ENCODE peak calls at places on chromosome 2, in seven cellular contexts. Q is heart right ventricle, H is transverse colon, K is fibroblast of lung, A is esophagus squamous epithelium, P is A549, M is GM23338. Z is an unnamed sample.

GRCh38 chr2:144357623-144358400 is 162.1 kb downstream of the ZEB2 start:
- DNase-seq in Q (peak; percentile 20), H (no peak), K (peak; percentile 99), A (no peak), P (peak; percentile 57), M (no peak), Z (no peak)

GRCh38 chr2:233129351-233129978 is 69.3 kb downstream of the INPP5D start:
- DNase-seq in H (no peak), M (peak; percentile 76), P (peak; percentile 21), K (no peak), A (no peak), Q (no peak), Z (no peak)

GRCh38 chr2:8984152-8984551 is 19.3 kb downstream of the MBOAT2 start:
- DNase-seq in H (no peak), P (no peak), Q (no peak), A (no peak), M (no peak), K (peak; percentile 48), Z (no peak)

GRCh38 chr2:235381261-235381912 is 112.5 kb upstream of the AGAP1 start:
- DNase-seq in H (no peak), A (no peak), K (peak; percentile 48), M (no peak), Q (no peak), P (no peak), Z (no peak)

GRCh38 chr2:28423856-28424605 is 31.4 kb downstream of the FOSL2 start:
- DNase-seq in M (no peak), K (peak; percentile 62), A (no peak), Q (no peak), P (no peak), H (peak; percentile 48), Z (no peak)

GRCh38 chr2:197674060-197674459 is 1.3 kb downstream of the RFTN2 start:
- DNase-seq in A (no peak), Q (no peak), K (no peak), H (no peak), M (no peak), P (no peak), Z (no peak)

GRCh38 chr2:11133936-11134320 is 21.3 kb upstream of the SLC66A3 start:
- DNase-seq in P (no peak), A (no peak), H (no peak), M (no peak), K (no peak), Q (no peak), Z (no peak)

GRCh38 chr2:46977899-46978298 is 62.3 kb upstream of the MCFD2 start:
- DNase-seq in Q (no peak), K (no peak), H (peak; percentile 37), A (no peak), P (no peak), M (no peak), Z (no peak)

GRCh38 chr2:28956415-28956826 is 24.7 kb upstream of the TOGARAM2 start:
- DNase-seq in M (peak; percentile 89), H (no peak), K (peak; percentile 32), A (no peak), P (no peak), Q (no peak), Z (no peak)

GRCh38 chr2:208466133-208466919 is 59.7 kb downstream of the PTH2R start:
- DNase-seq in P (peak; percentile 24), A (no peak), K (peak; percentile 1), M (peak; percentile 90), H (no peak), Q (no peak), Z (peak; percentile 30)

GRCh38 chr2:12361506-12361905 is 355.2 kb upstream of the TRIB2 start:
- DNase-seq in Q (no peak), M (no peak), P (no peak), H (no peak), A (no peak), K (peak; percentile 10), Z (no peak)

GRCh38 chr2:101801496-101801895 is 104.0 kb downstream of the MAP4K4 start:
- DNase-seq in M (no peak), P (no peak), K (no peak), A (no peak), H (no peak), Q (no peak), Z (no peak)

GRCh38 chr2:241894056-241894641 is 24.6 kb downstream of the RTP5 start:
- DNase-seq in P (no peak), H (no peak), M (no peak), A (no peak), Q (no peak), K (no peak), Z (peak; percentile 16)

GRCh38 chr2:189661957-189662321 is 680 bp downstream of the ASNSD1 start:
- DNase-seq in P (no peak), Q (no peak), H (no peak), A (no peak), M (peak; percentile 13), K (no peak), Z (no peak)

GRCh38 chr2:47002480-47003381 is 87.1 kb upstream of the MCFD2 start:
- DNase-seq in H (no peak), Q (no peak), A (no peak), P (no peak), M (peak; percentile 47), K (peak; percentile 35), Z (peak; percentile 66)

GRCh38 chr2:7427293-7428060 is 510.3 kb downstream of the RNF144A start:
- DNase-seq in A (no peak), Q (peak; percentile 52), M (peak; percentile 90), P (peak; percentile 41), K (peak; percentile 33), H (no peak), Z (peak; percentile 25)

GRCh38 chr2:142722569-142722968 is 154.9 kb upstream of the KYNU start:
- DNase-seq in H (no peak), P (no peak), A (no peak), Q (no peak), K (peak; percentile 71), M (no peak), Z (no peak)

GRCh38 chr2:231614559-231615057 is 21.9 kb downstream of the TEX44 start:
- DNase-seq in K (no peak), P (no peak), A (no peak), M (no peak), H (no peak), Q (peak; percentile 65), Z (no peak)

GRCh38 chr2:171307560-171307959 is 126.2 kb downstream of the METTL8 start:
- DNase-seq in K (no peak), Q (no peak), H (no peak), P (no peak), A (no peak), M (no peak), Z (no peak)

GRCh38 chr2:56118474-56118873 is 65.3 kb upstream of the CCDC85A start:
- DNase-seq in K (no peak), Q (no peak), A (no peak), P (no peak), H (no peak), M (peak; percentile 53), Z (no peak)

GRCh38 chr2:235055891-235056516 is 104.2 kb downstream of the SH3BP4 start:
- DNase-seq in A (no peak), H (no peak), Q (no peak), K (no peak), M (peak; percentile 82), P (peak; percentile 77), Z (no peak)

GRCh38 chr2:144648837-144649485 is 129.0 kb upstream of the ZEB2 start:
- DNase-seq in H (no peak), M (peak; percentile 76), Q (no peak), P (no peak), A (no peak), K (no peak), Z (no peak)

GRCh38 chr2:71277536-71278103 is 50.7 kb upstream of the PAIP2B start:
- DNase-seq in H (peak; percentile 27), A (no peak), P (peak; percentile 75), K (peak; percentile 26), Q (peak; percentile 67), M (peak; percentile 82), Z (no peak)

GRCh38 chr2:3527886-3528785 is 8.8 kb upstream of the ADI1 start:
- DNase-seq in M (peak; percentile 38), Q (no peak), H (no peak), A (no peak), P (no peak), K (no peak), Z (no peak)

GRCh38 chr2:232273903-232274598 is 104.5 kb upstream of the ALPP start:
- DNase-seq in K (no peak), M (no peak), P (no peak), A (no peak), Q (no peak), H (no peak), Z (no peak)

DNA sequence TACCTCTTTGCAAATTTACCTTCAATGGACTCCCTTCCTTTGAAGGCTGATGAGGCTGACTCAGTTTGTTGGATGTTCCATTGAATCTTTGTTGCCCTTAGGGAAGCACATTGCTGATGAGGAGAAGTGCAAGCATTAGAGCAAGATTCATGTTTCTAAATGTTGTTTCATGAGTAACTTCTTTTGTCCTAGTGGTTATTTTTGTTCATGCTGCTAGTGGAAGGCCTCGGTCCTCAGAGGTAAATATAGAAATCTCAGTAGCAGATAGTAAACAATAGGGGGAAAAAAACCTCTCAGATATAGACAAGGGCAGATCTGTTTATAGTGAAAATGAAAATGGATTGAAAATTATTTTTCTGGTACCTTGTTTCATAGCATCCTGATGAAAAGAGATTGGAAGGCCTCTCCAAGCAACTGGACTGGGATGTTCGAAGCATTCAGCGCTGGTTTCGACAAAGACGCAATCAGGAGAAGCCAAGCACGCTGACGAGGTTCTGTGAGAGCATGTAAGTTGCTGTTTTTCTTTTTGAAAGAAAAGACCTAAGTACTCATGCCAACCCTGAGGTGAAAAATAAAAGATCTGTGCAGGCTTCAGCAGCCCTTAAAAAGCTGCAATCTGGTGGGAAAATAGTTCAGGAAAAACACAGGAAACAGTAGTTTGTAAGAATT is 104.9 kb downstream of the CERS6 start:
- DNase-seq in K (no peak), H (no peak), M (no peak), A (no peak), P (no peak), Q (no peak), Z (no peak)
- H3K27ac ChIP-seq in K (no peak overlapping the region), H (no peak overlapping the region), M (no peak overlapping the region), A (no peak overlapping the region), P (no peak overlapping the region), Q (no peak overlapping the region), Z (no peak overlapping the region)

DNA sequence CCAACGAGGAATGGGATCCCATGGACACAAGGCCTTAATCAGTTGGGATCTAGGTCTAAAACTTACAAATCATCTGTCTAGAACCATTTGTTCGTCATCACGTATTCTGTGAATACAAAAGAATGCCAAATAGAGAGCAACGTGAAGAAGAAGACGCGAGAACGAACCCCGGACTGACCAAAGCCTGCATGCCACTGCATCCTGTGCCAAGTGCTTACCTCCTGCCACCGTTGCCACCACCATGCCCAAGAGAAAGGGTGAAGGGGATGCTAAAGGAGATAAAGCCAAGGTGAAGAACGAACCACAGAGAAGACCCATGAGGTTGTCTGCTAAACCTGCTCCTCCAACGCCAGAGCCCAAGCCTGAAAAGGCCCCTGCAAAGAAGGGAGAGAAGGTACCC is 30.2 kb downstream of the ITSN2 start:
- DNase-seq in K (no peak), M (no peak), Q (no peak), H (no peak), P (no peak), A (no peak), Z (no peak)
- H3K4me1 ChIP-seq in K (no peaks in the 10 kb centered on the region), M (no peaks in the 10 kb centered on the region), Q (peaks cover 56% of the 10 kb centered on the region), H (peaks cover 9% of the 10 kb centered on the region), P (no peaks in the 10 kb centered on the region), A (peaks cover 60% of the 10 kb centered on the region), Z (peaks cover 11% of the 10 kb centered on the region)

GRCh38 chr2:120456867-120457266 is 110.9 kb downstream of the INHBB start:
- DNase-seq in K (no peak), A (no peak), Q (no peak), H (no peak), M (peak; percentile 68), P (no peak), Z (no peak)
- TF ChIP-seq CTCF in K (no peak), A (no peak), Q (no peak), H (no peak), M (peak; percentile 68), P (peak; percentile 20), Z (no peak)

GRCh38 chr2:53593891-53594585 is 173.6 kb upstream of the CHAC2 start:
- DNase-seq in A (no peak), P (no peak), K (peak; percentile 92), M (no peak), Q (no peak), H (no peak), Z (no peak)
- H3K27ac ChIP-seq in A (no peak overlapping the region), P (no peak overlapping the region), K (no peak overlapping the region), M (no peak overlapping the region), Q (no peak overlapping the region), H (no peak overlapping the region), Z (no peak overlapping the region)